ENCODE peak calls at places on chromosomes 7 and 10, in nine cellular contexts. H is PC-9; D is H9; J is mesenchymal stem cell; R is CD8-positive, alpha-beta memory T cell; G is body of pancreas; N is neural progenitor cell; A is effector memory CD4-positive, alpha-beta T cell; Q is small intestine. T is an unnamed sample. For H3K27me3, the result is how much of the 10 kb centered on the place peaks cover.

GRCh38 chr10:132637477-132638129 is 100.0 kb downstream of the INPP5A start:
- DNase-seq in H (peak), D (peak), J (peak), R (no peak), G (peak), N (peak), A (no peak), Q (peak), T (no peak)

GRCh38 chr7:45977256-45977655 is 56.2 kb upstream of the IGFBP3 start:
- DNase-seq in H (no peak), D (no peak), J (no peak), R (no peak), G (no peak), N (no peak), A (no peak), Q (no peak), T (no peak)

GRCh38 chr7:108376206-108376605 is 80.0 kb downstream of the NRCAM start:
- DNase-seq in H (no peak), D (no peak), J (no peak), R (no peak), G (peak), N (no peak), A (no peak), Q (no peak), T (no peak)

GRCh38 chr7:15489383-15489782 is 72.4 kb downstream of the AGMO start:
- DNase-seq in H (no peak), D (no peak), J (peak), R (no peak), G (no peak), N (no peak), A (no peak), Q (no peak), T (no peak)

GRCh38 chr10:87664276-87664687 is 4.6 kb downstream of the PAPSS2 start:
- DNase-seq in H (no peak), D (no peak), J (no peak), R (no peak), G (no peak), N (no peak), A (no peak), Q (no peak), T (no peak)

GRCh38 chr10:33056828-33057227 is 98.8 kb upstream of the ITGB1 start:
- DNase-seq in H (no peak), D (no peak), J (no peak), R (no peak), G (no peak), N (no peak), A (no peak), Q (no peak), T (no peak)

GRCh38 chr7:138006106-138006505 is 4.2 kb upstream of the CREB3L2 start:
- DNase-seq in H (no peak), D (no peak), J (no peak), R (no peak), G (no peak), N (no peak), A (no peak), Q (no peak), T (no peak)

GRCh38 chr7:114923403-114923713 is 1.5 kb downstream of the MDFIC start:
- DNase-seq in H (no peak), D (no peak), J (no peak), R (no peak), G (no peak), N (no peak), A (no peak), Q (no peak), T (no peak)

GRCh38 chr10:129023057-129023456 is 444.0 kb upstream of the MGMT start:
- DNase-seq in H (no peak), D (no peak), J (peak), R (no peak), G (no peak), N (no peak), A (no peak), Q (no peak), T (no peak)

GRCh38 chr7:38881947-38882684 is 26.9 kb downstream of the VPS41 start:
- DNase-seq in H (no peak), D (no peak), J (no peak), R (no peak), G (no peak), N (no peak), A (no peak), Q (no peak), T (no peak)

GRCh38 chr10:61454541-61454940 is 1.4 kb upstream of the TMEM26 start:
- DNase-seq in H (no peak), D (no peak), J (no peak), R (no peak), G (no peak), N (no peak), A (no peak), Q (no peak), T (no peak)

GRCh38 chr10:61456095-61456789 is 3.1 kb upstream of the TMEM26 start:
- DNase-seq in H (no peak), D (no peak), J (peak), R (no peak), G (peak), N (no peak), A (no peak), Q (peak), T (no peak)

GRCh38 chr10:61452655-61453641 is at the start of gene TMEM26:
- DNase-seq in H (peak), D (peak), J (peak), R (no peak), G (peak), N (peak), A (no peak), Q (peak), T (no peak)

GRCh38 chr10:61451357-61451756 is 1.8 kb downstream of the TMEM26 start:
- DNase-seq in H (no peak), D (no peak), J (no peak), R (no peak), G (no peak), N (no peak), A (no peak), Q (no peak), T (no peak)

GRCh38 chr10:61452229-61452651 is 941 bp downstream of the TMEM26 start:
- DNase-seq in H (no peak), D (peak), J (peak), R (no peak), G (peak), N (peak), A (no peak), Q (no peak), T (peak)
- H3K27me3 ChIP-seq in H (under half), D (under half), J (under half), R (under half), G (under half), N (half or more), A (under half), Q (under half), T (under half)

DNA sequence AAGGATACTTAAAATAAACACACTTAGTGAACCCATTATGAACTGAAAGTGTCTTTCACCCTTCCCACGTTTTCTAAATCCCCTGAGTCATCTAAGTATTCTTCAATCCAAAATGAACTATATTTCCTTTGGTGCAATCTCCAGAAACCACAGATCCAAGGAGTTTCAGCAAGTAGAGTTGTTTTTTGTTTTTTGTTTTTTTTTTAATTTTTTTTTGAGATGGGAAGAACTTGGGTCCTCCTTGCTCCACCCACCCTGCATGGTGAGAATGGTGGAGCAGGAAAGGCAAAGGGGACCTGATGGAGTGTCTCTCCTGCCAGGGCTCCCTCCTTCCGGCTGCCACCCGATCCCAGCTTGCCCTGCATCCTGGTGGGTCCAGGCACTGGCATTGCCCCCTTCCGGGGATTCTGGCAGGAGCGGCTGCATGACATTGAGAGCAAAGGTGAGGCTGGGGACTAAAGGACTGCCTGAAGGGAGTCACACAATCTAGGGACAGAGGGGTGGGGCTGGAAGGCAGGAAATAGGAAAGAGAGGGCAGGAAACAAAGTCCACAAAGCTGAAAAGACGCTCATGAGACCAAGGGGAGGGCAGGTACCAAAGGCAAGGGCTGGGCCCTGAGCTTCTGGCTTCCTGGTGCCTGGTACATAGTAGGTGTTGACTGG is 12.1 kb downstream of the ATG9B start:
- DNase-seq in H (no peak), D (no peak), J (peak), R (no peak), G (no peak), N (no peak), A (no peak), Q (peak), T (no peak)
- H3K27me3 ChIP-seq in H (under half), D (under half), J (under half), R (under half), G (under half), N (under half), A (under half), Q (under half), T (under half)

DNA sequence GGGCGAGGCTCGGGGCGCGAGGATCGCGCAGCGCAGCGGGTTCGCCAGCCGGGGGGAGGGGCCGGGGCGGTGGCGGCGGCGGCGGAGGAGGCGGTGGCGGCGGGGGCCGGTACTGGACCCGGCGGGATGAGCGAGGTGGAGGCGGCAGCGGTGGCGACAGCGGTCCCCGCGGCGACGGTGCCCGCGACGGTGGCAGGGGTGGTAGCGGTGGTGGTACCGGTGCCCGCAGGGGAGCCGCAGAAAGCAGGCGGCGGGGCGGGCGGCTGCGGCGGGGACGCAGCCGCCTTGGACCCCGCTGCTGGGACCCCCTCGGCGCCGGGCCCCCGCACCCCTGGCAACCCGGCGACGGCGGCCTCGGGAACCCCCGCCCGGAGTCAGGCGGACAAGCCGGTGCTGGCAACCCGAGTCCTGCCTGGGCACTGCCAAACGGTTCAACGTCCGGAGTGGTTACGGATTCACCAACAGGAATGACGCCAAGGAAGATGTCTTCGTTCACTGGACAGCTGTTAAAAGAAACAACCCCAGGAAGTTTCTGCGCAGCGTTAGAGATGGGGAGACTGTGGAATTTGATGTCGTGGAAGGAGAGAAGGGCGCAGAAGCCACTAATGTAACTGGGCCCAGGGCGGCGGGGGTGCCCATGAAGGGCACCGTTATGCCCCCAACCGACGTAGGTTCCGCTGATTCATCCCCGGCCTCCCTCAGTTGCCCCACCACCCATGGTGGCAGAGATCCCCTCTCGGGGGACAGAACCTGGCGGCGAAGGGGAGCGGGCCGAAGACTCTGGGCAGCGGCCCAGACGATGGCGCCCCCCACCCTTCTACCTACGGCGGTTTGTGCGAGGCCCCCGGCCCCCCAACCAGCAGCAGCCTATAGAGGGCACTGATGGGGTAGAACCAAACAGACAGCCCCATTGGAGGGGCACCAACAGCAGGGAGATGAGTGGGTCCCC is 100.3 kb upstream of the CPXM2 start:
- DNase-seq in H (no peak), D (no peak), J (no peak), R (no peak), G (no peak), N (no peak), A (no peak), Q (no peak), T (no peak)
- H3K27me3 ChIP-seq in H (under half), D (under half), J (under half), R (under half), G (under half), N (under half), A (under half), Q (under half), T (half or more)

GRCh38 chr7:21140622-21141021 is 287.3 kb upstream of the SP4 start:
- DNase-seq in H (no peak), D (no peak), J (no peak), R (no peak), G (no peak), N (no peak), A (no peak), Q (no peak), T (no peak)
- H3K27me3 ChIP-seq in H (under half), D (under half), J (under half), R (under half), G (under half), N (under half), A (under half), Q (under half), T (under half)

DNA sequence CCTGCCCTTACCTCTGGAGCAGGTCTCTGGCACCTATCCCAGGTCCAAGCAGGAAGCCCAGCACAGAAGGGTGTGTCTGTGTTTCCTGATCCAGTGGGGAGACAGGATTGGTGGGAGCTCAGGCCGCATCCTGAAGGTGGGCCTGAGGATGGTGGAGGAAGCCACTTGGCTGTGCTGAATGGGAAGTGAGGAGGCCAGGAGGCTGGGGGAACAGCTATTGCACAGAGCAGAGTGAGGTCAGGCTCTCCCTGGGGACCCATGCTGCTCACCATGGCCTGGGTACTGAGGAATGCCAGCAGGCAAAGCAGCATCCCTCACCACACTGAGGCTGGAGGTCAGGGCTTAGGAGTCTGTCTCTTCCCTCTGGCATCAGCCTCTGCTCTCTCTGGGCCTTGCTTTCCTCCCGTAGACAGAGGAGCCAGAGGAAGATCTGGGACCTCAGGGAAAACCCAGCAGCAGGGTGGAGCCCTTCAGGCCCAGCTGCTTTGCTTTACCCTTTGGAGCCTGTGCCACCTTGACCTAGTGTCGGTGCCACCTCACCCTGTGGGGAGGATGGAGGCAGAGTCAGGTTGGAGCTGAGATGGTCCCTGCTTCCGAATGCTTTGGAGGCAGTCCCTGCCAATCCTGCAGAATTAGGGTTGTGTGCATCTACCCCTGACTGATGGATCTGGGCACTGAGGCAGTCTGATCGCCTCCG is 39.0 kb downstream of the CDH23 start:
- DNase-seq in H (no peak), D (peak), J (no peak), R (no peak), G (no peak), N (no peak), A (no peak), Q (peak), T (no peak)
- H3K27me3 ChIP-seq in H (under half), D (under half), J (under half), R (under half), G (under half), N (under half), A (under half), Q (under half), T (under half)

DNA sequence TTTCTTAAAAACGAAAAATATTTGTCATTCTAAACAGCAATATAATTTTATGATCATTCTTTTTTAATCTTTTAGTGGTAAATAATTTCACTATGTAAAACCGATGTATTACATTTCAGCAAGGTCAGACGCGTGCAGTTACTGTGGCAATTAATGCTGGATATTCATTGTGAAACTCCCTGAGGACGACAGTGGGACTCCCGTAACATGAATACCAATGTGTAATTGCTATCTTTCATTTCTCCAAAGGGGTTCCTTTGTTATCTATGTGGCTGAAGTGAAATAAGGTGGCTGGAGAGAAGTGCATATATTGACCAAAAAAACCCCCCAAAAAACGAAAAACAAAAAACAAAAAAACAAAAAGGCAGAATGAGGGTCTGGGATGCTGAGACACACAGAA is 161.6 kb downstream of the RAPGEF5 start:
- DNase-seq in H (no peak), D (no peak), J (no peak), R (no peak), G (no peak), N (no peak), A (no peak), Q (no peak), T (no peak)
- H3K27me3 ChIP-seq in H (under half), D (under half), J (under half), R (under half), G (under half), N (under half), A (under half), Q (under half), T (under half)

GRCh38 chr10:84539244-84539643 is 210.9 kb downstream of the CCSER2 start:
- DNase-seq in H (no peak), D (no peak), J (no peak), R (no peak), G (no peak), N (no peak), A (no peak), Q (no peak), T (no peak)
- H3K27me3 ChIP-seq in H (under half), D (under half), J (under half), R (under half), G (under half), N (under half), A (under half), Q (under half), T (under half)

GRCh38 chr10:111075577-111076185 is 1.1 kb upstream of the ADRA2A start:
- DNase-seq in H (no peak), D (no peak), J (no peak), R (no peak), G (no peak), N (no peak), A (no peak), Q (no peak), T (no peak)
- H3K27me3 ChIP-seq in H (under half), D (under half), J (half or more), R (under half), G (under half), N (half or more), A (under half), Q (under half), T (half or more)

T was measured in stomach.